ENCODE peak calls at places on chromosomes 3 and 15, in five cellular contexts. N, L, U, X and D are unnamed samples.

GRCh38 chr15:68304611-68305337 is 27.2 kb downstream of the FEM1B start:
- DNase-seq in X (no peak), L (no peak), N (no peak), U (no peak), D (peak; percentile 38)

GRCh38 chr3:101513419-101513986 is 491 bp upstream of the SENP7 start:
- DNase-seq in U (no peak), X (no peak), L (no peak), N (no peak), D (no peak)

GRCh38 chr3:160291290-160291908 is 66.2 kb downstream of the C3orf80 start:
- DNase-seq in L (no peak), U (no peak), N (no peak), X (no peak), D (no peak)

GRCh38 chr3:187665010-187665409 is 5.2 kb downstream of the SST start:
- DNase-seq in X (no peak), N (no peak), U (no peak), L (no peak), D (no peak)

GRCh38 chr3:197926418-197926817 is 23.6 kb upstream of the RPL35A start:
- DNase-seq in N (no peak), U (no peak), L (no peak), X (no peak), D (no peak)

GRCh38 chr15:101625980-101626379 is 26.2 kb downstream of the TM2D3 start:
- DNase-seq in X (no peak), U (no peak), N (no peak), L (no peak), D (no peak)

GRCh38 chr3:126900859-126901540 is 81.9 kb upstream of the PLXNA1 start:
- DNase-seq in U (no peak), X (no peak), N (no peak), L (no peak), D (no peak)

GRCh38 chr3:52503788-52504424 is 8.8 kb downstream of the STAB1 start:
- DNase-seq in L (no peak), U (no peak), N (no peak), X (no peak), D (no peak)

GRCh38 chr3:144915202-144915601 is 943.6 kb downstream of the DIPK2A start:
- DNase-seq in N (no peak), U (no peak), L (no peak), X (no peak), D (no peak)

GRCh38 chr3:135966349-135966695 is 794 bp downstream of the PPP2R3A start:
- DNase-seq in X (no peak), N (no peak), U (no peak), L (no peak), D (no peak)